ENCODE peak calls at places on chromosome 17, in seven cellular contexts. G is Panc1, C is stomach, J is BJ, F is cardiac fibroblast, A is left ventricle myocardium inferior, B is upper lobe of left lung. K is an unnamed sample.

GRCh38 chr17:60390223-60390622 is 1.7 kb downstream of the USP32 start:
- DNase-seq in C (no peak), J (peak), G (no peak), A (no peak), B (peak), F (peak), K (no peak)

GRCh38 chr17:3773511-3773910 is 27.5 kb downstream of the ITGAE start:
- DNase-seq in C (no peak), B (no peak), A (no peak), J (no peak), F (peak), G (no peak), K (no peak)

GRCh38 chr17:63455417-63455816 is 9.3 kb upstream of the CYB561 start:
- DNase-seq in F (no peak), C (no peak), J (no peak), B (no peak), A (no peak), G (no peak), K (no peak)

GRCh38 chr17:50507871-50508572 is at the start of gene MYCBPAP:
- DNase-seq in F (peak), C (peak), A (peak), J (no peak), G (no peak), B (peak), K (peak)

GRCh38 chr17:10745231-10745630 is 15.4 kb upstream of the TMEM220 start:
- DNase-seq in B (no peak), J (no peak), F (no peak), G (no peak), A (no peak), C (no peak), K (no peak)

GRCh38 chr17:83173997-83174858 is 94.8 kb downstream of the METRNL start:
- DNase-seq in A (no peak), F (peak), G (no peak), B (peak), C (no peak), J (no peak), K (peak)

GRCh38 chr17:45948498-45948880 is 50.6 kb upstream of the STH start:
- DNase-seq in C (no peak), A (no peak), J (no peak), G (no peak), B (no peak), F (no peak), K (no peak)

GRCh38 chr17:45127583-45128300 is 4.6 kb downstream of the PLCD3 start:
- DNase-seq in B (peak), C (peak), A (peak), G (no peak), J (no peak), F (no peak), K (no peak)

GRCh38 chr17:39239640-39240314 is 14.0 kb upstream of the STAC2 start:
- DNase-seq in G (no peak), C (peak), A (no peak), J (no peak), B (peak), F (no peak), K (no peak)

GRCh38 chr17:80316927-80317705 is 56.5 kb downstream of the RNF213 start:
- DNase-seq in F (no peak), J (no peak), C (no peak), A (peak), G (no peak), B (no peak), K (no peak)

GRCh38 chr17:34287858-34288257 is 2.3 kb downstream of the CCL11 start:
- DNase-seq in G (no peak), F (peak), B (no peak), J (no peak), A (no peak), C (no peak), K (no peak)

GRCh38 chr17:6108987-6109386 is 38.8 kb downstream of the WSCD1 start:
- DNase-seq in F (no peak), B (no peak), G (no peak), J (no peak), C (no peak), A (no peak), K (no peak)

GRCh38 chr17:77708049-77708448 is 250.5 kb upstream of the TNRC6C start:
- DNase-seq in B (no peak), F (no peak), A (no peak), G (no peak), J (no peak), C (no peak), K (no peak)

GRCh38 chr17:29444589-29444988 is 54.4 kb downstream of the TAOK1 start:
- DNase-seq in A (no peak), J (no peak), B (no peak), G (no peak), C (no peak), F (peak), K (no peak)

GRCh38 chr17:80284631-80285030 is 24.0 kb downstream of the RNF213 start:
- DNase-seq in A (no peak), J (no peak), G (no peak), B (no peak), F (no peak), C (no peak), K (no peak)

GRCh38 chr17:60390881-60391418 is 983 bp downstream of the USP32 start:
- DNase-seq in B (peak), G (no peak), F (peak), J (no peak), C (peak), A (no peak), K (no peak)

GRCh38 chr17:77499699-77500435 is 359.1 kb downstream of the SEC14L1 start:
- DNase-seq in F (no peak), J (no peak), C (no peak), G (no peak), B (peak), A (no peak), K (no peak)

GRCh38 chr17:80191720-80192265 is 22.0 kb downstream of the CARD14 start:
- DNase-seq in G (no peak), C (no peak), A (no peak), J (no peak), F (no peak), B (no peak), K (no peak)

GRCh38 chr17:82593590-82594087 is 54.6 kb downstream of the WDR45B start:
- DNase-seq in G (no peak), A (no peak), C (no peak), B (no peak), J (no peak), F (no peak), K (no peak)

GRCh38 chr17:43966276-43966675 is 12.5 kb upstream of the PYY start:
- DNase-seq in B (no peak), A (no peak), J (no peak), C (no peak), G (no peak), F (no peak), K (no peak)

GRCh38 chr17:39757176-39757662 is 19.5 kb downstream of the GRB7 start:
- DNase-seq in C (no peak), G (no peak), F (no peak), B (no peak), J (no peak), A (no peak), K (no peak)

GRCh38 chr17:50270430-50271172 is 3.7 kb upstream of the TMEM92 start:
- DNase-seq in B (peak), A (no peak), G (no peak), C (peak), J (no peak), F (peak), K (no peak)

GRCh38 chr17:32349503-32349853 is 479 bp upstream of the ZNF207 start:
- DNase-seq in F (peak), B (no peak), G (no peak), A (no peak), C (no peak), J (no peak), K (no peak)

GRCh38 chr17:75313941-75314550 is 24.8 kb upstream of the SLC25A19 start:
- DNase-seq in G (no peak), J (no peak), A (no peak), F (peak), C (no peak), B (peak), K (no peak)

GRCh38 chr17:30920282-30920681 is 1.5 kb upstream of the ADAP2 start:
- DNase-seq in J (no peak), C (no peak), G (no peak), A (peak), B (no peak), F (peak), K (no peak)

GRCh38 chr17:66115246-66115645 is 76.7 kb downstream of the CEP112 start:
- DNase-seq in F (peak), B (no peak), C (no peak), G (no peak), A (no peak), J (peak), K (no peak)

GRCh38 chr17:59763861-59764260 is 56.4 kb downstream of the VMP1 start:
- DNase-seq in A (no peak), J (peak), F (peak), G (no peak), C (no peak), B (no peak), K (no peak)

GRCh38 chr17:43701318-43701743 is 39.6 kb upstream of the MEOX1 start:
- DNase-seq in J (no peak), G (no peak), C (no peak), F (peak), B (peak), A (no peak), K (no peak)

GRCh38 chr17:82592289-82592683 is 56.0 kb downstream of the WDR45B start:
- DNase-seq in C (peak), J (no peak), F (no peak), A (no peak), B (peak), G (no peak), K (no peak)

GRCh38 chr17:50763716-50764450 is 3.4 kb downstream of the ANKRD40CL start:
- DNase-seq in J (no peak), B (no peak), G (no peak), C (no peak), F (no peak), A (no peak), K (no peak)

GRCh38 chr17:7969434-7969833 is 33.0 kb upstream of the GUCY2D start:
- DNase-seq in A (no peak), B (peak), F (peak), C (no peak), G (no peak), J (no peak), K (no peak)

GRCh38 chr17:76166168-76166567 is 25.1 kb upstream of the FOXJ1 start:
- DNase-seq in F (peak), C (no peak), A (no peak), B (no peak), J (no peak), G (no peak), K (no peak)

GRCh38 chr17:61009619-61010018 is 332.0 kb downstream of the BCAS3 start:
- DNase-seq in C (no peak), F (peak), J (no peak), G (no peak), B (no peak), A (no peak), K (no peak)

GRCh38 chr17:69326302-69327059 is 452 bp downstream of the ABCA5 start:
- DNase-seq in F (peak), G (no peak), B (no peak), A (no peak), C (peak), J (peak), K (no peak)

DNA sequence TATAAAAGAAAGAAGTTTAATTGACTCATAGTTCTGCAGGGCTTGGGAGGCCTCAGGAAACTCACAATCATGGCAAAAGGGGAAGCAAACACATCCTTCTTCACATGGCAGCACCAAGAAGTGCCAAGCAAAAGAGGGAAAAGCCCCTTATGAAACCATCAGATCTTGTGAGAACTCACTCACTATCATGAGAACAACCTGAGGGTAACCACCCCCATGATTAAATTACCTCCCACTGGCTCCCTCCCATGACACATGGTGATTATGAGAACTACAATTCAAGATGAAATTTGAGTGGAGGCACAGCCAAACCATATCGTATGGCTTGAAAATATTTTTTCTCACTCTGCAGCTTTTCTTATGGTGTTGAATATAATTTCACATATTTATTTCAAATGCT is 151.7 kb downstream of the ANKFN1 start:
- DNase-seq in B (no peak), F (no peak), G (no peak), J (no peak), C (no peak), A (no peak), K (no peak)
- TF ChIP-seq CTCF in B (no peak), F (no peak), G (no peak), J (no peak), C (no peak), A (no peak), K (peak)

DNA sequence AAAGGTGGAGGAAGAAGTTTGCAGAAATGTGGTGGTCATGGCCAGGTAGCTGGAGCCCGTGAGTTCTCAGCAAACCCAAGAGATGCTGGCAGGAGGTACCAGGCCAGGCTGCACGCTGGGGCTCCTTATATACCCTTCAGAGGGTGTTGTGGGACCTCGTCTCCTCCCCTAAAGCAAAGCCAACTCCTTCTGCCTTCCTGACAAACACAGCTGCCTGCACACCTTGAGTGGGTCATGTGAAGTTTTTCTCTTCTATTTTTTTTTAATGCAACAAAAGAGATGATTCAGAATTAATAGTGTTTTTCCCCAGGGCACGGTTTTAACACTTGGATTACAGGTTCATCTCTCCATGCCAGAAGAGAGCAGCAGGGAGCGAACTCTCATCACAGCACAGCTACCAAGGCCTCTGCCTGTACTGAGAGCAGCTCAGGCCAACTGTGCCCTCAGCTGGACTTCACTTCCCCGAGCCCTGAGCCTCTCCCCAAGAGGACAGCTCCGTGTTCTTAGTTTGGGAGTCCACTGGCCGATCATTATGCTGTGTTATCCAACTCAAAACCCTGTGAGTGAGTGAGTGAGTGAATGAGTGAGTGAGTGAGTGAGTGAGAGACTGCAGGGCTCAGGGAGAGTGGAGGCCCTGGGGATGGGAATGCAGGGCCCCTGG is at the start of gene KRT15:
- DNase-seq in A (no peak), B (no peak), G (no peak), F (peak), J (no peak), C (no peak), K (no peak)
- TF ChIP-seq CTCF in A (no peak), B (no peak), G (no peak), F (no peak), J (peak), C (no peak), K (no peak)

GRCh38 chr17:18143044-18143936 is 34.7 kb downstream of the MYO15A start:
- DNase-seq in B (peak), F (peak), C (no peak), J (no peak), G (no peak), A (no peak), K (no peak)
- TF ChIP-seq CTCF in B (no peak), F (peak), C (no peak), J (peak), G (no peak), A (no peak), K (peak)

DNA sequence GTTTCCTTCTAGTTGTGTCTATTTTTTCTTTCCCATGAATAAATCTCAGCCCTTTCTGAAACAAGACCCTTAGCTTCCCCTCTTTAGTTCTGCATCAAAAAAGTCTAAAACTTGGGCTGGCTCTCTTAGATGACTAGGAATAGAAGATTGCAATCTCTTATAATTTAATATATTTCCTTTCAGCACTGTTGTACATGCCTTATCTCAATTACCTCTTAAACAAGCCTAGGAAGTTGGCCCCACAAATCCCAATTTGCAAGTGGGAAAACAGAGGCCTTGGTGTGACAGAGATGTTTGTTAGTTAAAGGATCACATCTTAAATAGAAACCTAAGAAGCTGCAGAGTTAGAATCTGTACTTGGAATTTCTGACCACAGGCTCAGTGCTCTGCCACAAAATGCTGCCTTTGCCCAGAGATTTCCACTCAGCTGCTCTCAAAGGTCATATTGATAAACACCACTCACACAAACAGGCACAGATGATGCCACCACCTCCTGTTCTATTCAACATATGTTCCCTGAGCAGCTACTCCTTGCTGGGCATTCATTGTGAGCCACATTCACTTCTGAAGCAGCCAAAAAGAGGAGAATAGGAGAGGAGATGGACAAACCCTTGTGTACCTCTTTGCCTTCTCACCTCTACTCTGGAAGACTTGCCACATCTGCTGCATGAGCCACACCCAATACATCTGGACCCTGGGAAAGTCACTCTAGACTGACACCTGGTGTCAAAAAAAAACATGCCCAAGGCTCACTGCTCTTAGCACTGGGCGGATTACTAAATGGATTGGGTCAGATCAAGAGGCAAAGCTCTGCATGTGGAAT is 5.5 kb downstream of the CCDC182 start:
- DNase-seq in C (no peak), A (no peak), B (no peak), J (no peak), G (peak), F (peak), K (no peak)
- TF ChIP-seq CTCF in C (no peak), A (peak), B (no peak), J (peak), G (peak), F (peak), K (peak)

DNA sequence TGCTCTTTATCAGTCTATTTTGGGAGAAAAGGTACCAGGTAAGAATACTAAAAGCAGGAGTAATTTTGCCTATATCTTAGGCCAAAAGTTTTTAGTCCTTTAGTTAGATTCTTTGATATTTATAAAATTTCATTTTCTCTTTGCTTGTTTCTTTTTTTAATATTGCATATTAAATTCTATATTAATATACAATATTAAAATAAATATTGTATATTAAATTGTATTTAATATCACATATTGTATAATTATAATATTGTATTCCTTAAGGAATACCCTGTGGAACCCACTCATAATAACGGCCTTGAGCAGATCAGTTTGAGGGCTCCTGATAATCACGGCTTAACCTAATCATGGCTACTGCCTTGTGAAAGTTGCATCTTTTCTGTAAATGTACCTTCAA is 1.9 kb downstream of the CEP95 start:
- DNase-seq in J (no peak), F (no peak), C (no peak), B (no peak), A (no peak), G (no peak), K (no peak)
- TF ChIP-seq CTCF in J (no peak), F (no peak), C (no peak), B (no peak), A (no peak), G (no peak), K (no peak)

DNA sequence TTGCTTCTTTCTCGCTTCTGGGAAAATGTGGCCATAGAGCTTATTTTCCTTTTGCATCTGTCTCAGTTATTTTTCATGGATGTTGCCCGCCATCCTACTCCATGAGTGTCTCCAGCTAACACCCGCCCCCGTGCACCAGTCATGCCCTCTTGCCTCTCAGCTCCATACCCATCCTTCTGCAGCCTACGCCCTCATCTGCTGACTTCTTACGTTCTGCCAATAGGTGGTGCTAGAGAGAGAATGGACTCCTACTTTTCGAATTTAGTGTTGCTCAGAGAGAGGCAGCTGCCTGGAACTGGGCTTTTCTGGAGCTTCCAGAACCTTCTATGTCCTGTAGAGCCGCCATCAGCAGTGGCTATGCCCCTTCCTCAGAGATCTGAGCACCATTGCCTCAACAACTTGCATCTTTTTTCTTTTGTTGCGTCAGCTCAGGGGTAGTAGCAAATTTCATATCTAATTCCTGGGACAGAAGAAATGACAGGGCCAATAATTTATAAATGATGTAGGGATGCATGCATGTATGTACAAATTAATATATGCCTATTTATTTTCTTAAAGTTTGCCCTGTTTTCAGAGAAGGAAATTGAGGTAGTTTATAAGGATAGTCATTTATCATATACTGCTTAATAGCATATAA is 119.7 kb upstream of the MYOCD start:
- DNase-seq in A (no peak), F (peak), C (no peak), G (peak), J (no peak), B (no peak), K (no peak)
- TF ChIP-seq CTCF in A (peak), F (peak), C (no peak), G (peak), J (peak), B (peak), K (peak)

GRCh38 chr17:55770220-55770870 is 19.5 kb downstream of the PCTP start:
- DNase-seq in J (no peak), C (no peak), A (no peak), F (peak), G (no peak), B (no peak), K (no peak)
- TF ChIP-seq CTCF in J (peak), C (no peak), A (peak), F (peak), G (peak), B (peak), K (peak)

GRCh38 chr17:78806451-78806850 is 24.4 kb upstream of the CYTH1 start:
- DNase-seq in J (no peak), C (no peak), A (no peak), B (peak), G (no peak), F (no peak), K (no peak)
- TF ChIP-seq CTCF in J (no peak), C (no peak), A (no peak), B (no peak), G (no peak), F (no peak), K (no peak)

DNA sequence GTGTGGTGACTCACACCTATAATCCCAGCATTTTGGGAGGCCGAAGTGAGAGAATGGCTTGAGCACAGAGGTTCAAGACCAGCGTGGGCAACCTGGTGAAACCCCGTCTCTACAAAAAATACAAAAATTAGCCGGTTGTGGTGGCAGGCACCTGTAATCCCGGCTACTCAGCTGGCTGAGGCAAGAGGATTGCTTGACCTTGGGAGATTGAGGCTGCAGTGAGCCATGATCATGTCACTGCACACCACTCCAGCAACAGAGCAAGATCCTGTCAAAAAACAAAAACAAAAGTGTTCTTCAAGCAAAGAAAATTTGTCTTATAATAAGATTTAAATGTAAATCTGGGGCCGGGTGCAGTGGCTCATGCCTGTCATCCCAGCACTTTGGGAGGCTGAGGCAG is 51.5 kb downstream of the PAFAH1B1 start:
- DNase-seq in J (no peak), C (no peak), F (no peak), A (no peak), G (no peak), B (no peak), K (no peak)
- TF ChIP-seq CTCF in J (no peak), C (no peak), F (no peak), A (no peak), G (no peak), B (no peak), K (no peak)